ENCODE peak calls at places on chromosomes 12 and 14, in seven cellular contexts. N is GM12892, D is SK-N-SH, G is K562, T is H1, W is HepG2, L is GM12878. R is an unnamed sample.

GRCh38 chr14:95784137-95784536 is 70.2 kb upstream of the TCL1A start:
- DNase-seq in N (no peak), D (no peak), G (peak; percentile 12), T (no peak), W (peak; percentile 16), L (no peak), R (peak; percentile 19)

GRCh38 chr14:68612049-68612448 is 180.8 kb downstream of the ZFP36L1 start:
- DNase-seq in N (no peak), D (no peak), G (no peak), T (no peak), W (no peak), L (no peak), R (no peak)

GRCh38 chr12:104906695-104907094 is 51.4 kb downstream of the SLC41A2 start:
- DNase-seq in N (no peak), D (no peak), G (no peak), T (no peak), W (no peak), L (no peak), R (no peak)

GRCh38 chr12:127194176-127194575 is 1072.8 kb upstream of the TMEM132C start:
- DNase-seq in N (no peak), D (no peak), G (no peak), T (no peak), W (no peak), L (no peak), R (no peak)

GRCh38 chr12:70645494-70646317 is 8.5 kb upstream of the PTPRB start:
- DNase-seq in N (no peak), D (no peak), G (peak; percentile 84), T (peak; percentile 17), W (peak; percentile 41), L (no peak), R (no peak)

GRCh38 chr12:68636268-68636667 is 25.6 kb downstream of the RAP1B start:
- DNase-seq in N (no peak), D (no peak), G (no peak), T (no peak), W (no peak), L (no peak), R (no peak)

GRCh38 chr14:89258728-89259273 is 158.2 kb downstream of the FOXN3 start:
- DNase-seq in N (no peak), D (no peak), G (no peak), T (no peak), W (no peak), L (no peak), R (no peak)

GRCh38 chr12:121626853-121627623 is 708 bp downstream of the ORAI1 start:
- DNase-seq in N (no peak), D (peak; percentile 84), G (peak; percentile 75), T (peak; percentile 27), W (peak; percentile 44), L (no peak), R (no peak)

GRCh38 chr12:30827406-30828055 is 72.8 kb upstream of the CAPRIN2 start:
- DNase-seq in N (no peak), D (no peak), G (no peak), T (no peak), W (no peak), L (no peak), R (no peak)

DNA sequence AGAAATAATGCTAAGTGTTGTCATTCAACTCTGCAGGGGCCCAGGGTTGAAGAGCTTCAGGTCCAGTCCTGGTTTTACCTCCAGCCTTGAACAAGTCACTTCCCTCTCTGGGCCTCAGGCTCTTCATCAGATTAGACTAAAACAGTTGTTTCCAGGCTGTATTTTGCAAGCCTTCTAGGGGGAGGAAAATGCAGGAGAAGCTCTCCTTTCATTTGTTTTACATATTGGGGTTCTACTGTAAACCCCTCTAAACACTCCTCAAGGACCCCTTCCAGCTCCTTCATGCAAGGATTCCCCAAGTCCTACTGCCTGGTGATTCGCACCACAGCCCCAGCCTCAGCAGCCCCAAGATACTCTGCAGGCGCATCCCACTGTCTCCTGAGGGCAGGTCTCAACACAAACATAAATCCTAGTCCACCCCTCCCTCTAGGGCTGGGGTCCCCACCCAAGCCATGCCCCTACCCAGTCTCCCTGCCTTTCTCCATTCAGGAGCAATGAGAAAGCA is 2.7 kb downstream of the SDR9C7 start:
- DNase-seq in N (no peak), D (peak; percentile 46), G (peak; percentile 92), T (no peak), W (peak; percentile 27), L (no peak), R (no peak)
- TF ChIP-seq TAF1 in N (no peak), D (no peak), G (no peak), T (no peak), W (no peak), L (no peak), R (no peak)

GRCh38 chr12:113030875-113031525 is 25.5 kb upstream of the DTX1 start:
- DNase-seq in N (no peak), D (peak; percentile 71), G (peak; percentile 40), T (peak; percentile 34), W (peak; percentile 45), L (no peak), R (peak; percentile 36)
- TF ChIP-seq TAF1 in N (no peak), D (no peak), G (no peak), T (no peak), W (no peak), L (no peak), R (no peak)

DNA sequence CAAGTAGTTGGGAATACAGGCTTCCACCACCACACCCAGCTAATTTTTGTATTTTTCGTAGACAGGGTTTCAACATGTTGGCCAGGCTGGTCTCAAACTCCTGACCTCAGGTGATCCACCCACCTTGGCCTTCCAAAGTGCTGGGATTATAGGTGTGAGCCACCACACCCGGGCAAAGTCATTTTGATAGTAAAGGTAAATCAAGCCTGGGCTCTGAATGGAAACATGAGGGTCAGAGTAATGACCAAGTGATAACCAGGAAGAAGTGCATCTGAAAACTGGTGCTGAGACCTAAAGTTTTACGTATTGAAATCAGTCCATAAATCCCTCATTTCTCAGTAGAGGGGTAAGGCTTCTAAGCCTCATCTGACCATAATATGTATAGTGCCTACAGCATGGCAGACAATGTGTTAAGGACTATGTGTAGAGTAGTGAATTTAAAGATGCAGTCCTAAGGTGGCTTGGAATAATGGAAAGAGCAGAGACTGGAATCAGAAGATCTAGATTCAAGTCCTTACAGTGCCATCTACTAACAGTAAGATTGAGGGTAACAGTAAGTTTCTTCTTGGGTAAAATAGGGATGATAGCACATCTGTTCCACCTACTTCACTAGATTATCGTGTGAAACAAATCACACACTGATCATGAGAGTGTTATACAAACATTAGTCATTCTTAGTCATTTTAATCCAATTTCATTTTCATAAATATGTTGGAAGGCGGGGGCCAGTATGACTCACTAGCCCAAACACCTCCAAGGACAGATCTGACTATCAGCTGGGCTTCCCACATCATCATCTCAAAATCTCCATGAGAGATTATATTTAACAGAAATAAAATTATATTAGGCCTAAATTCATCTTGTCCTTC is 11.2 kb downstream of the MAP4K5 start:
- DNase-seq in N (no peak), D (no peak), G (no peak), T (no peak), W (no peak), L (peak; percentile 56), R (no peak)
- TF ChIP-seq TAF1 in N (no peak), D (no peak), G (no peak), T (no peak), W (no peak), L (no peak), R (no peak)

GRCh38 chr14:92351750-92352149 is 28.8 kb downstream of the SLC24A4 start:
- DNase-seq in N (no peak), D (no peak), G (no peak), T (no peak), W (no peak), L (no peak), R (no peak)

GRCh38 chr14:92348154-92348553 is 25.2 kb downstream of the SLC24A4 start:
- DNase-seq in N (no peak), D (no peak), G (no peak), T (no peak), W (peak; percentile 84), L (no peak), R (no peak)

GRCh38 chr14:92356677-92357076 is 33.7 kb downstream of the SLC24A4 start:
- DNase-seq in N (no peak), D (no peak), G (no peak), T (no peak), W (no peak), L (no peak), R (no peak)

GRCh38 chr14:92353447-92353846 is 30.5 kb downstream of the SLC24A4 start:
- DNase-seq in N (no peak), D (no peak), G (no peak), T (no peak), W (no peak), L (no peak), R (no peak)

GRCh38 chr14:92352158-92352985 is 29.4 kb downstream of the SLC24A4 start:
- DNase-seq in N (no peak), D (no peak), G (peak; percentile 43), T (peak; percentile 10), W (peak; percentile 13), L (no peak), R (no peak)
- TF ChIP-seq TAF1 in N (no peak), D (no peak), G (no peak), T (no peak), W (no peak), L (no peak), R (no peak)

GRCh38 chr14:74275265-74275841 is 27.4 kb downstream of the ABCD4 start:
- DNase-seq in N (no peak), D (no peak), G (peak; percentile 48), T (no peak), W (no peak), L (no peak), R (no peak)
- TF ChIP-seq TAF1 in N (no peak), D (no peak), G (no peak), T (no peak), W (no peak), L (no peak), R (no peak)

DNA sequence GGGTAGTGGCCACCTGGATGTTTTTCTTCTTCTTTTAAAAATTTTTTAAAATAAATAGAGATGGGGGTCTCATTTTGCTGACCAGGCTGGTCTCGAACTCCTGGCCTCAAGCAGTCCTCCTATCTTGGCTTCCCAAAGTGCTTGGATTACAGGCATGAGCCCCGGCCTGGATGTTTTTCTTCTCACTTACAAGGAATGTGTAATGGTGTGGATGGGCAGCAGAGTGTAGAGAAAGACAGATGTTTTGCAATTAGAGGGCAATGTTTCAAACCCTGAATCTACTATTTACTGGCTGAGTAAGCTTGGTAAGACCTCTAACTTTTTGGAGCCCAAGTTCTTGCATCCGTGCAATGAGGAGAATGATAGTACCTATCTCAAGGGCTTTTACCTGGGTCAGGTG is 48.1 kb downstream of the ADCK1 start:
- DNase-seq in N (no peak), D (no peak), G (no peak), T (no peak), W (no peak), L (no peak), R (no peak)
- TF ChIP-seq TAF1 in N (no peak), D (no peak), G (no peak), T (no peak), W (no peak), L (no peak), R (no peak)

GRCh38 chr14:33631021-33631420 is 319.9 kb downstream of the EGLN3 start:
- DNase-seq in N (no peak), D (no peak), G (no peak), T (no peak), W (no peak), L (no peak), R (no peak)

GRCh38 chr14:33634631-33635030 is 316.2 kb downstream of the EGLN3 start:
- DNase-seq in N (no peak), D (no peak), G (no peak), T (no peak), W (no peak), L (no peak), R (no peak)

GRCh38 chr14:33629721-33630287 is 321.1 kb downstream of the EGLN3 start:
- DNase-seq in N (no peak), D (no peak), G (no peak), T (no peak), W (no peak), L (no peak), R (no peak)
- TF ChIP-seq TAF1 in N (no peak), D (no peak), G (no peak), T (no peak), W (no peak), L (no peak), R (no peak)

R was measured in GM12891.